ENCODE peak calls at places on chromosomes 4 and X, in nine cellular contexts. One of them, this sample, is unnamed. For H3K36me3, the result is how much of the 10 kb centered on the place peaks cover.

GRCh38 chr4:169975837-169976796 is 50.1 kb downstream of the MFAP3L start:
- DNase-seq in uterus: no peak
- DNase-seq in ovary: no peak
- DNase-seq in breast epithelium: no peak
- DNase-seq in suprapubic skin: no peak
- DNase-seq in transverse colon: peak
- DNase-seq in stomach: no peak
- DNase-seq in IMR-90: no peak
- DNase-seq in heart left ventricle: no peak
- DNase-seq in this sample: peak

GRCh38 chr4:87849612-87850011 is 16.8 kb downstream of the MEPE start:
- DNase-seq in suprapubic skin: no peak
- DNase-seq in stomach: no peak
- DNase-seq in breast epithelium: no peak
- DNase-seq in IMR-90: peak
- DNase-seq in transverse colon: no peak
- DNase-seq in ovary: no peak
- DNase-seq in uterus: no peak
- DNase-seq in heart left ventricle: no peak
- DNase-seq in this sample: no peak

GRCh38 chr4:150501983-150502382 is 80.0 kb upstream of the MAB21L2 start:
- DNase-seq in uterus: no peak
- DNase-seq in breast epithelium: no peak
- DNase-seq in stomach: no peak
- DNase-seq in transverse colon: no peak
- DNase-seq in heart left ventricle: no peak
- DNase-seq in IMR-90: peak
- DNase-seq in suprapubic skin: no peak
- DNase-seq in ovary: no peak
- DNase-seq in this sample: no peak

GRCh38 chr4:156992943-156993342 is 21.3 kb upstream of the PDGFC start:
- DNase-seq in suprapubic skin: no peak
- DNase-seq in ovary: no peak
- DNase-seq in uterus: no peak
- DNase-seq in breast epithelium: no peak
- DNase-seq in IMR-90: peak
- DNase-seq in transverse colon: no peak
- DNase-seq in heart left ventricle: no peak
- DNase-seq in stomach: no peak
- DNase-seq in this sample: no peak

GRCh38 chr4:146972036-146972435 is 26.4 kb upstream of the TTC29 start:
- DNase-seq in uterus: no peak
- DNase-seq in IMR-90: no peak
- DNase-seq in transverse colon: no peak
- DNase-seq in stomach: no peak
- DNase-seq in breast epithelium: no peak
- DNase-seq in heart left ventricle: no peak
- DNase-seq in ovary: no peak
- DNase-seq in suprapubic skin: no peak
- DNase-seq in this sample: no peak

GRCh38 chr4:45442466-45442865 is 681.4 kb downstream of the GABRG1 start:
- DNase-seq in transverse colon: no peak
- DNase-seq in IMR-90: no peak
- DNase-seq in heart left ventricle: no peak
- DNase-seq in suprapubic skin: no peak
- DNase-seq in stomach: no peak
- DNase-seq in ovary: no peak
- DNase-seq in breast epithelium: no peak
- DNase-seq in uterus: no peak
- DNase-seq in this sample: no peak

GRCh38 chrX:97740886-97741285 is 857.2 kb downstream of the RPA4 start:
- DNase-seq in breast epithelium: no peak
- DNase-seq in uterus: no peak
- DNase-seq in heart left ventricle: no peak
- DNase-seq in transverse colon: no peak
- DNase-seq in suprapubic skin: no peak
- DNase-seq in stomach: no peak
- DNase-seq in IMR-90: no peak
- DNase-seq in ovary: no peak
- DNase-seq in this sample: no peak

GRCh38 chr4:41281038-41281634 is 24.4 kb downstream of the UCHL1 start:
- DNase-seq in stomach: no peak
- DNase-seq in heart left ventricle: no peak
- DNase-seq in uterus: peak
- DNase-seq in breast epithelium: peak
- DNase-seq in transverse colon: peak
- DNase-seq in ovary: no peak
- DNase-seq in IMR-90: peak
- DNase-seq in suprapubic skin: no peak
- DNase-seq in this sample: no peak

GRCh38 chr4:94479358-94480141 is 27.8 kb downstream of the PDLIM5 start:
- DNase-seq in IMR-90: no peak
- DNase-seq in transverse colon: no peak
- DNase-seq in breast epithelium: no peak
- DNase-seq in stomach: no peak
- DNase-seq in uterus: no peak
- DNase-seq in ovary: no peak
- DNase-seq in heart left ventricle: no peak
- DNase-seq in suprapubic skin: no peak
- DNase-seq in this sample: no peak

GRCh38 chr4:28682872-28683271 is 1822.2 kb downstream of the STIM2 start:
- DNase-seq in transverse colon: no peak
- DNase-seq in stomach: no peak
- DNase-seq in ovary: no peak
- DNase-seq in suprapubic skin: no peak
- DNase-seq in uterus: no peak
- DNase-seq in IMR-90: no peak
- DNase-seq in breast epithelium: no peak
- DNase-seq in heart left ventricle: no peak
- DNase-seq in this sample: no peak
- H3K27ac ChIP-seq in transverse colon: no peak
- H3K27ac ChIP-seq in stomach: no peak
- H3K27ac ChIP-seq in ovary: no peak
- H3K27ac ChIP-seq in suprapubic skin: no peak
- H3K27ac ChIP-seq in uterus: no peak
- H3K27ac ChIP-seq in IMR-90: no peak
- H3K27ac ChIP-seq in breast epithelium: no peak
- H3K27ac ChIP-seq in heart left ventricle: no peak
- H3K27ac ChIP-seq in this sample: no peak

GRCh38 chrX:115357316-115357715 is 67.8 kb downstream of the LUZP4 start:
- DNase-seq in uterus: no peak
- DNase-seq in transverse colon: no peak
- DNase-seq in stomach: no peak
- DNase-seq in ovary: no peak
- DNase-seq in suprapubic skin: no peak
- DNase-seq in heart left ventricle: no peak
- DNase-seq in breast epithelium: no peak
- DNase-seq in IMR-90: peak
- DNase-seq in this sample: no peak

GRCh38 chrX:115356369-115356768 is 66.9 kb downstream of the LUZP4 start:
- DNase-seq in breast epithelium: no peak
- DNase-seq in stomach: no peak
- DNase-seq in ovary: no peak
- DNase-seq in uterus: no peak
- DNase-seq in IMR-90: no peak
- DNase-seq in transverse colon: no peak
- DNase-seq in heart left ventricle: no peak
- DNase-seq in suprapubic skin: no peak
- DNase-seq in this sample: no peak

GRCh38 chrX:115362334-115363095 is 73.0 kb downstream of the LUZP4 start:
- DNase-seq in uterus: no peak
- DNase-seq in stomach: no peak
- DNase-seq in heart left ventricle: no peak
- DNase-seq in breast epithelium: no peak
- DNase-seq in ovary: no peak
- DNase-seq in suprapubic skin: no peak
- DNase-seq in transverse colon: no peak
- DNase-seq in IMR-90: peak
- DNase-seq in this sample: no peak

GRCh38 chrX:115364625-115365024 is 75.1 kb downstream of the LUZP4 start:
- DNase-seq in heart left ventricle: no peak
- DNase-seq in ovary: no peak
- DNase-seq in IMR-90: peak
- DNase-seq in suprapubic skin: no peak
- DNase-seq in breast epithelium: no peak
- DNase-seq in transverse colon: no peak
- DNase-seq in stomach: no peak
- DNase-seq in uterus: peak
- DNase-seq in this sample: no peak

GRCh38 chrX:115360220-115360781 is 70.8 kb downstream of the LUZP4 start:
- DNase-seq in ovary: no peak
- DNase-seq in uterus: no peak
- DNase-seq in breast epithelium: no peak
- DNase-seq in heart left ventricle: no peak
- DNase-seq in suprapubic skin: no peak
- DNase-seq in IMR-90: no peak
- DNase-seq in stomach: no peak
- DNase-seq in transverse colon: no peak
- DNase-seq in this sample: no peak
- H3K36me3 ChIP-seq in ovary: under half
- H3K36me3 ChIP-seq in uterus: under half
- H3K36me3 ChIP-seq in breast epithelium: under half
- H3K36me3 ChIP-seq in heart left ventricle: under half
- H3K36me3 ChIP-seq in suprapubic skin: under half
- H3K36me3 ChIP-seq in IMR-90: under half
- H3K36me3 ChIP-seq in stomach: under half
- H3K36me3 ChIP-seq in transverse colon: under half
- H3K36me3 ChIP-seq in this sample: under half

GRCh38 chrX:118346258-118347094 is 570 bp downstream of the WDR44 start:
- DNase-seq in uterus: peak
- DNase-seq in ovary: no peak
- DNase-seq in transverse colon: peak
- DNase-seq in IMR-90: no peak
- DNase-seq in suprapubic skin: peak
- DNase-seq in heart left ventricle: peak
- DNase-seq in breast epithelium: peak
- DNase-seq in stomach: peak
- DNase-seq in this sample: peak

GRCh38 chrX:118347131-118347530 is 1.2 kb downstream of the WDR44 start:
- DNase-seq in IMR-90: peak
- DNase-seq in ovary: no peak
- DNase-seq in breast epithelium: no peak
- DNase-seq in transverse colon: no peak
- DNase-seq in stomach: no peak
- DNase-seq in suprapubic skin: no peak
- DNase-seq in heart left ventricle: no peak
- DNase-seq in uterus: no peak
- DNase-seq in this sample: no peak

GRCh38 chrX:118345045-118345400 is 883 bp upstream of the WDR44 start:
- DNase-seq in uterus: no peak
- DNase-seq in heart left ventricle: no peak
- DNase-seq in breast epithelium: no peak
- DNase-seq in IMR-90: no peak
- DNase-seq in suprapubic skin: no peak
- DNase-seq in ovary: no peak
- DNase-seq in transverse colon: no peak
- DNase-seq in stomach: no peak
- DNase-seq in this sample: no peak

GRCh38 chrX:118348186-118348810 is 2.4 kb downstream of the WDR44 start:
- DNase-seq in heart left ventricle: no peak
- DNase-seq in suprapubic skin: no peak
- DNase-seq in ovary: no peak
- DNase-seq in breast epithelium: no peak
- DNase-seq in uterus: no peak
- DNase-seq in transverse colon: no peak
- DNase-seq in IMR-90: no peak
- DNase-seq in stomach: no peak
- DNase-seq in this sample: no peak

DNA sequence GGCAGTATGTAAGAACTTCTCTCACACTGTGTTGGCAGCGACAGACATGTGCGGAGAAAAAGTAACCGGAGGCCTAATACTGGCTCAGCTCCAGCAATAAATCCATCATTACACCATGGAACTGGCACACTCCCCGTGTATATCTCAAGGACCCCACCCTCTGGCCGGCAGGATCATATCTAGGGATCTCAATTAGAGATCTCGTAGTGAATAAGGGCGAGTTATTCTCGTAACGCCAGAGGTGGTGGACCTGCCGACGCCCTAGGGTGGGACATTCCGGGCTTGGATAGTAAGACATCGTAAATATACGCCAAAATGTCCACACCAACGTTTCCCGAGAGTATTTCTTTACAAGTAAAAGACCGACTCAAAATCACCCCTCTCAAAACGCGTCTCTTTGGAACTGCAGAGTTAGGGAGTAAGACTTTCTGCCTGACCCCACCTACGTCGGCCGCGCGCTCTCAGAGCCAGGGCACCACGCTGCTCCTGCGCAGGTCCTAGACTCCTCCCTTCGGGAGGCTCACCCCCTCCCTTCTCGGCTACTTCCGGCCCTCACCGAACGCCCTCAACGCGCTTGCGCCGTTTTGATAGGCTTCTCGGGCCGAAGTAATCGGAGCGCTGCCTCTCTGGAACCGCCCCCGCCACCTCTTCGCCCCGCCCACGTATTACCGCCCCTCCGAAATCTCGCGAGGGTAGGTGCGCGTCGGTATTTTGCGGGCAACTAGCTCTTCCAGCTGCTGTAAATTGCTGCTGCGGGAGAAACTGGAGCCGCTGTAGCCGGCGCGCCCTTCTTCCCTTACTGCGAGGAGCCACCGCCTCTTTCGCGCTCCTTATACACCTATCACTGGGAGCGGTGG is at the start of gene WDR44:
- DNase-seq in IMR-90: peak
- DNase-seq in uterus: peak
- DNase-seq in suprapubic skin: peak
- DNase-seq in heart left ventricle: peak
- DNase-seq in transverse colon: peak
- DNase-seq in breast epithelium: peak
- DNase-seq in stomach: peak
- DNase-seq in ovary: peak
- DNase-seq in this sample: peak
- TF ChIP-seq POLR2A in IMR-90: peak
- TF ChIP-seq POLR2A in uterus: peak
- TF ChIP-seq POLR2A in suprapubic skin: no peak
- TF ChIP-seq POLR2A in heart left ventricle: peak
- TF ChIP-seq POLR2A in transverse colon: peak
- TF ChIP-seq POLR2A in breast epithelium: peak
- TF ChIP-seq POLR2A in stomach: no peak
- TF ChIP-seq POLR2A in ovary: peak
- TF ChIP-seq POLR2A in this sample: peak

DNA sequence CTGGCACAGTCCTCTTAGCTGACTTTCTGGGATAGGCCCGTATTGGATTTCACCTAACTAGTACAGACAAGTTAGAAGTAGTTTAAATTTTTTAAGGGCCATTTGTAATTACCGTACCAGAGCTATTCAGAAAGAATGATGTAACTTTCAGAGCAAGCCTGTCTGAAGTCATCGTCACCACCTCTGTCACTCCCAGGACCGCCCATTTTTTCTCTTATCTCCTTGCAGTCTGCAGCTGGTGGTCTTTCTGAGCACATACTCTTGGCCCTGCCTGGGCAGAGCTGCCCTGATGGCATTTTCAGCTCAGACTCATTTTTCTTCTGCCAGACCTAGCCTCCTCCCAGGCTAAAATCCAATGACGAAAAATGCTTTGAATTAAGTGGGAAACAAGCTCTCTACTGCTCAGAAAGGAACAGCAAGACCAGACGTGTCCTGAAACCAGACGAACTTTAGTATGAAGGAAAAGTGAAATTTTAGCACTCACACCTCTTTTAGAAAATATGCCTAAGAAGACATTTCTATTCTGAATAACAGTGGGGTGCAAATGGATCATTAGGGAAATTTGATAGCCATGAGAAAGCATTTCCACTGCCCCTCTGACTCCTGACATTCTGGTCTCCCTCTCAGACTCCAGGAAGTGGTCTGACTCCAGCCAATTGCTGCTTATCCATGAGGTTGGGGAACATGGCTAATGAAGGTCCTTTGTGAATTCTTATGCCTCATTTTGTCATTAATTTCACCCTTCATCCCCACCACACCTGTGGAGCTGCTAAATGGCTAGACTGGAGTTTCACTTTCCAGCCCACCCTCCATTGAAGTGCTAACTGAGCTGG is 162.4 kb upstream of the GYPA start:
- DNase-seq in ovary: no peak
- DNase-seq in breast epithelium: peak
- DNase-seq in heart left ventricle: no peak
- DNase-seq in suprapubic skin: no peak
- DNase-seq in transverse colon: no peak
- DNase-seq in uterus: no peak
- DNase-seq in stomach: no peak
- DNase-seq in IMR-90: no peak
- DNase-seq in this sample: no peak
- H3K27ac ChIP-seq in ovary: no peak
- H3K27ac ChIP-seq in breast epithelium: peak
- H3K27ac ChIP-seq in heart left ventricle: no peak
- H3K27ac ChIP-seq in suprapubic skin: no peak
- H3K27ac ChIP-seq in transverse colon: no peak
- H3K27ac ChIP-seq in uterus: no peak
- H3K27ac ChIP-seq in stomach: no peak
- H3K27ac ChIP-seq in IMR-90: no peak
- H3K27ac ChIP-seq in this sample: no peak

This sample was measured in right lobe of liver.